ENCODE peak calls at places on chromosomes 2 and 18, in seven cellular contexts. T is effector memory CD4-positive, alpha-beta T cell; R is OCI-LY7; E is pancreas; C is Peyer's patch; S is testis; O is SJSA1. Z is an unnamed sample. For H3K4me1, the result is how much of the 10 kb centered on the place peaks cover.

GRCh38 chr2:95016616-95017307 is 8.7 kb upstream of the MAL start:
- DNase-seq in T (no peak), R (no peak), E (no peak), C (no peak), S (no peak), O (no peak), Z (no peak)

GRCh38 chr2:84459944-84460429 is 907 bp upstream of the SUCLG1 start:
- DNase-seq in T (no peak), R (peak), E (no peak), C (no peak), S (no peak), O (no peak), Z (no peak)

GRCh38 chr2:187338679-187339121 is 109.4 kb downstream of the CALCRL start:
- DNase-seq in T (no peak), R (no peak), E (peak), C (peak), S (no peak), O (peak), Z (no peak)

GRCh38 chr2:238848941-238849853 is 1.3 kb downstream of the TWIST2 start:
- DNase-seq in T (no peak), R (no peak), E (no peak), C (no peak), S (no peak), O (no peak), Z (no peak)

GRCh38 chr2:110853516-110853915 is 121.1 kb downstream of the ACOXL start:
- DNase-seq in T (no peak), R (peak), E (no peak), C (no peak), S (peak), O (no peak), Z (peak)

GRCh38 chr2:83471708-83472107 is 987.4 kb downstream of the SUCLG1 start:
- DNase-seq in T (no peak), R (no peak), E (no peak), C (no peak), S (no peak), O (no peak), Z (no peak)

GRCh38 chr2:127588241-127588640 is 52.8 kb downstream of the MYO7B start:
- DNase-seq in T (no peak), R (no peak), E (no peak), C (no peak), S (no peak), O (no peak), Z (no peak)

GRCh38 chr2:8120979-8121825 is 560.7 kb upstream of the ID2 start:
- DNase-seq in T (no peak), R (no peak), E (no peak), C (no peak), S (no peak), O (no peak), Z (no peak)

GRCh38 chr2:8215982-8216381 is 465.9 kb upstream of the ID2 start:
- DNase-seq in T (no peak), R (no peak), E (no peak), C (no peak), S (no peak), O (no peak), Z (no peak)

GRCh38 chr2:40820319-40820718 is 368.4 kb upstream of the SLC8A1 start:
- DNase-seq in T (no peak), R (no peak), E (no peak), C (no peak), S (no peak), O (no peak), Z (no peak)

GRCh38 chr2:241507430-241508239 is 749 bp downstream of the STK25 start:
- DNase-seq in T (no peak), R (peak), E (no peak), C (no peak), S (peak), O (peak), Z (no peak)

GRCh38 chr2:95348609-95349567 is 51.7 kb downstream of the KCNIP3 start:
- DNase-seq in T (no peak), R (no peak), E (no peak), C (peak), S (peak), O (peak), Z (no peak)

GRCh38 chr2:212227755-212228154 is 310.8 kb downstream of the ERBB4 start:
- DNase-seq in T (no peak), R (no peak), E (peak), C (no peak), S (peak), O (no peak), Z (no peak)

GRCh38 chr18:1014496-1014895 is 109.8 kb downstream of the ADCYAP1 start:
- DNase-seq in T (no peak), R (no peak), E (no peak), C (no peak), S (no peak), O (no peak), Z (no peak)

GRCh38 chr2:236674238-236674637 is 104.6 kb downstream of the ACKR3 start:
- DNase-seq in T (no peak), R (no peak), E (no peak), C (no peak), S (no peak), O (peak), Z (no peak)

GRCh38 chr18:57447154-57447621 is 12.0 kb downstream of the ONECUT2 start:
- DNase-seq in T (no peak), R (peak), E (no peak), C (no peak), S (peak), O (no peak), Z (peak)

GRCh38 chr2:227748079-227748478 is 2.4 kb downstream of the SCYGR8 start:
- DNase-seq in T (no peak), R (no peak), E (no peak), C (no peak), S (peak), O (no peak), Z (no peak)

GRCh38 chr2:167550448-167550847 is 662.2 kb downstream of the XIRP2 start:
- DNase-seq in T (no peak), R (peak), E (no peak), C (no peak), S (no peak), O (no peak), Z (no peak)

GRCh38 chr2:111654829-111655228 is 229.2 kb downstream of the ANAPC1 start:
- DNase-seq in T (no peak), R (no peak), E (no peak), C (no peak), S (no peak), O (no peak), Z (no peak)

GRCh38 chr2:152047826-152048476 is 50.9 kb downstream of the CACNB4 start:
- DNase-seq in T (no peak), R (peak), E (no peak), C (no peak), S (no peak), O (no peak), Z (no peak)

GRCh38 chr18:23337599-23338444 is 115.3 kb upstream of the RIOK3 start:
- DNase-seq in T (no peak), R (no peak), E (no peak), C (no peak), S (no peak), O (no peak), Z (no peak)

GRCh38 chr2:121036226-121036692 is 248.7 kb downstream of the TFCP2L1 start:
- DNase-seq in T (no peak), R (no peak), E (no peak), C (no peak), S (no peak), O (no peak), Z (no peak)

GRCh38 chr2:69643602-69644505 is at the start of gene AAK1:
- DNase-seq in T (peak), R (peak), E (peak), C (peak), S (peak), O (peak), Z (peak)

GRCh38 chr2:150817422-150817821 is 330.0 kb upstream of the RND3 start:
- DNase-seq in T (no peak), R (no peak), E (no peak), C (no peak), S (no peak), O (no peak), Z (no peak)

GRCh38 chr18:34003687-34004086 is 221.0 kb downstream of the NOL4 start:
- DNase-seq in T (no peak), R (no peak), E (no peak), C (no peak), S (no peak), O (no peak), Z (no peak)

GRCh38 chr2:178523596-178524134 is 43.4 kb downstream of the PLEKHA3 start:
- DNase-seq in T (no peak), R (no peak), E (no peak), C (no peak), S (no peak), O (no peak), Z (peak)

GRCh38 chr2:118044103-118044716 is 30.3 kb upstream of the CCDC93 start:
- DNase-seq in T (no peak), R (no peak), E (no peak), C (no peak), S (no peak), O (no peak), Z (no peak)

GRCh38 chr2:107062173-107062572 is 176.2 kb upstream of the ST6GAL2 start:
- DNase-seq in T (no peak), R (no peak), E (no peak), C (no peak), S (no peak), O (no peak), Z (no peak)

GRCh38 chr2:231934441-231935206 is 8.4 kb upstream of the NPPC start:
- DNase-seq in T (no peak), R (no peak), E (no peak), C (no peak), S (no peak), O (peak), Z (no peak)

GRCh38 chr2:231933916-231934401 is 7.8 kb upstream of the NPPC start:
- DNase-seq in T (no peak), R (peak), E (no peak), C (no peak), S (peak), O (peak), Z (peak)

GRCh38 chr2:231931481-231931915 is 5.3 kb upstream of the NPPC start:
- DNase-seq in T (no peak), R (no peak), E (no peak), C (no peak), S (peak), O (peak), Z (no peak)

GRCh38 chr2:231932711-231932970 is 6.4 kb upstream of the NPPC start:
- DNase-seq in T (no peak), R (no peak), E (no peak), C (no peak), S (no peak), O (peak), Z (no peak)

DNA sequence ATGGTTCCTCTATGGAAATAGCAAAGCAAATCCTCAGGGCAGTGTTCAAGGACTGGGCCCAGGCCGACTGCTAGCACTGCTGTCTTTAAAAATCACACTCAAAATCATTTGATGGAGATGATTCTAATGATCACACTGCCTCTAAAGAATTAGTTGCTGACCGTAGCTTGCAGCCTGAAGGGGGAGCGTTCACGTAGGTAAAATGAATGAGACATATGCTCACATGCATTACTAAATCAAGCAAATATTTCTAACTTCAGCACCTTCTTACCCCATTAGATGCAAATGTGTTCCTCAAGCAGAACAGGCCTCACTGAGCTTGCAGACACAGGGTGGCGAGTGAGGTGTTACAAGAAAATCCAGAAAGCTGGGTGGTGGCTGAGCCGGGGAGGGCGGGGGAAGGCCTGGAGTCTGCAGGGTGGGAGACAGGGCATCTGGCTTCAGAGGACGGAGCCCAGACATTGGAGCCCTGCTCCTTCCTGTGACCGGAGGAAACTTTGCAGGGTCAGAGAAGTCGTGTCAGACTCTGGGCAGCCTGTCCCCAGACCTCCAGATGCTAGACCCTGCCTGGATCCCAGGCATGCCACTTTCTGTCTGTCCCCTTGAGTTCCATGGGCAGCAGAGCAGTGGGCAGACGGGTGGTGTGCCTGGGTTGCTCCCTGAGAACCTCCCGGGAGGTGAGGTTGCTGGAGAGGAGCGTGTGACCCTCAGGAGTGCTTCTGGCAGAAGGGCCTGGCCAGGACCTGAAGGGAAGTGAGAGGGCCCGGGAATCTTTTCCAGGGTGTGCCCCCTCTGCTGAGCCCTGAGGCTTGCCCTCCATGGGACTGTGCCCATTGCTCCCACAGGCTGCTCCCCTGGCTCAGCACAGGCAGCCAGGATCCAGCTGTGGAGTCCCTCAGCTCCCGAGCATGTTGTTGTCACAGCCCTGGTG is 7.1 kb upstream of the NPPC start:
- DNase-seq in T (no peak), R (peak), E (no peak), C (no peak), S (no peak), O (peak), Z (no peak)
- H3K4me1 ChIP-seq in T (under half), R (under half), E (under half), C (under half), S (under half), O (under half), Z (under half)

DNA sequence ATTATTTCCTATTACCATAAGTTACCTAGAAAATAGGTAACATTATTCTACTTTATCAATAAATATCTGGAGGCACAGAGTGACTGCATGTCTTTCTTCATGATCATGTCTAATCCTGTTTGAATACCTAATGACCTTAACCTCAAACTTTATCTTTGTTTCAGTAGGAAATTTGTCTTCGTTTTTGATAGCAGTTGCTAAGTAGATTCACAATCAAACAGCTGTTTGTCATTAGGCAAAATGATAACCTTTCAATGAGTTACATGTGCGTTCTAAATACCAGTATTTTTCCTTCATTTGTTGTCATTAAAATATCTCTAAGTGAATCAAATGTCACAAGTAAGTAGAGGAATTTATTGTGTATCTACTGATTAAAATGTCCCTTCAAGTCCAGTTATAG is 473.8 kb downstream of the NRXN1 start:
- DNase-seq in T (no peak), R (no peak), E (no peak), C (no peak), S (no peak), O (no peak), Z (no peak)
- H3K4me3 ChIP-seq in T (no peak), R (no peak), E (no peak), C (no peak), S (no peak), O (no peak), Z (no peak)

DNA sequence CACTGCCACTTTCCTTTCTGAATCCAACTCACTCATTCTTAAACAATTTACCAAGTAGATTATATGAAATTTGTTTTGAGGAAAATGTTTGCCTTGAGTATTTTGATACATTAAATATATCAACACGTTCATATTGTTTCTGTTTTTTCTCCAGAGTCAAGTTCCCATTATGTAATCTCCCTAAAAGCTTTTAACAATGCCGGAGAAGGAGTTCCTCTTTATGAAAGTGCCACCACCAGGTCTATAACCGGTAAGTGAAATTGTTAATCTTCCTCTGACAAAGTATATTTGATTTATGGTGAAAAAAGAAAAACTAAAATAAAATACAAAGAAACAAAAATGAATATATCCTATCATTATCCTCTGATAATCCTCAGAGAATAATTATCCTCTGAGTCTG is 838.6 kb downstream of the MBD2 start:
- DNase-seq in T (no peak), R (no peak), E (no peak), C (no peak), S (no peak), O (no peak), Z (no peak)
- H3K4me1 ChIP-seq in T (under half), R (under half), E (under half), C (under half), S (under half), O (under half), Z (under half)

DNA sequence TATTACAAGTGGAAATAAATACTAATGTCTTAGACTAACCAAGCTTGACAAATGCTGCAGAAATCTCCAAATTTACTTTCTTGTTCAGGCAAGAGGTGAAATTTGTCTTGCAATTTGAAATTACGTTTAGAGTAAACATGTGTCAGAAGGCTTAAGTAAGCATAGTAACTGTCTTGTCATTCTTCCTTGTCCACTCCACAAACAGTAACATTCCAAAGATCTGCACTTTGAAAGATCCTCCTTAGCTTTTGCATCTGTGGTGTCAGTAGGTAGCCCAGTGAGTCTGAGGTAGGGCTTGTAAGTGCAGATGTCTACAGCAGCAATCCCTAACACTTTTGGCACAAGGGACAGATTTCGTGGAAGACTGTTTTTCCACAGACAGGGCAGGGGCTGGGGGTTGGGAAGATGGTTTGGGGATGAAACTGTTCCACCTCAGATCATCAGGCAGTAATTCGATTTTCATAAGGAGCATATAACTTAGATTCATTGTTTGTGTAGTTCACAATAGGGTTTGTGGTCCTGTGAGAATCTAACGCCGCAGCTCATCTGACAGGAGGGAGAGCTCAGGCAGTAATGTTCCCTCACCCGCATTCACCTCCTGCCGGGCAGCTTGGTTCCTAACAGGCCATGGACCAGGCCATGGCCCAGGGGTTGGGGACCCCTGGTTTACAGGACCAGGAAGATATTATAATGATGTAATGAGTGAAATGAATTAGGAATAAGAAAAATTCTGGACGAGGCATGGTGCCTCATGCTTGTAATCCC is 18.6 kb downstream of the RASGRP3 start:
- DNase-seq in T (no peak), R (no peak), E (no peak), C (no peak), S (no peak), O (no peak), Z (no peak)
- H3K4me3 ChIP-seq in T (no peak), R (no peak), E (no peak), C (no peak), S (no peak), O (no peak), Z (no peak)

GRCh38 chr2:108536133-108536780 is 2.0 kb downstream of the LIMS1 start:
- DNase-seq in T (no peak), R (no peak), E (no peak), C (no peak), S (no peak), O (peak), Z (no peak)
- H3K4me1 ChIP-seq in T (under half), R (under half), E (under half), C (under half), S (under half), O (under half), Z (under half)

GRCh38 chr2:119174993-119175347 is 16.4 kb upstream of the C1QL2 start:
- DNase-seq in T (no peak), R (no peak), E (no peak), C (no peak), S (no peak), O (no peak), Z (no peak)
- H3K4me3 ChIP-seq in T (no peak), R (no peak), E (no peak), C (no peak), S (no peak), O (no peak), Z (no peak)

GRCh38 chr2:37856101-37856751 is 68.9 kb upstream of the RMDN2 start:
- DNase-seq in T (no peak), R (no peak), E (no peak), C (no peak), S (no peak), O (no peak), Z (no peak)
- H3K4me1 ChIP-seq in T (under half), R (under half), E (under half), C (under half), S (under half), O (under half), Z (under half)

DNA sequence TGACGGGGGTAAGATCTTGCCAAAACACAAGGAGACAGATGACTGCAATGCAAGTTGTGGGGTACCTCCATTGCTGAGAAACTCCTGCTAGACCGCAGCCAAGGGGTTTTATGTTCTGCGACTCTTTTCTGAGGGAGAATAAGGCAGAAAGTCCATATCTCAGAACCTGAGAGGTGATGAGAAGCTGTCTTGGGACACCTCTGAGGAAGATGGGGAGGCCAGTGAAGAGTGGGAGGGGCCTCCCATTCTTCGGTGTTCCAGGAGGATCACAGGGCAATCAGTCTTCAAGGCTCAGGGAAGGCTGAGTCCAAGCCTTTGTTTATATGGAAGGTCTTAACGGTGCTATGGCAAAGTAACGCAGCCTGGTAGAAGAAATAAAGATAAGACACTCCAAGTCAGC is 18.0 kb downstream of the CYP27A1 start:
- DNase-seq in T (no peak), R (no peak), E (no peak), C (no peak), S (no peak), O (no peak), Z (no peak)
- H3K4me3 ChIP-seq in T (no peak), R (no peak), E (no peak), C (no peak), S (no peak), O (no peak), Z (no peak)

Z was measured in DND-41.